ENCODE peak calls at places on chromosomes 1 and 21, in eight cellular contexts. U is tibial artery; S is uterus; A is HFF-Myc; Q is brain microvascular endothelial cell; N is A549; D is fibroblast of pulmonary artery; K is CD4-positive, alpha-beta T cell. O is an unnamed sample.

GRCh38 chr1:181175955-181176354 is 87.5 kb downstream of the IER5 start:
- DNase-seq in U (no peak), S (no peak), A (no peak), Q (no peak), N (no peak), D (no peak), K (no peak), O (no peak)

GRCh38 chr1:41868241-41868953 is 50.3 kb downstream of the HIVEP3 start:
- DNase-seq in U (no peak), S (no peak), A (no peak), Q (no peak), N (no peak), D (no peak), K (no peak), O (no peak)

GRCh38 chr1:1550591-1551432 is 10.4 kb upstream of the TMEM240 start:
- DNase-seq in U (no peak), S (no peak), A (no peak), Q (peak), N (peak), D (peak), K (no peak), O (peak)

GRCh38 chr1:243301059-243301458 is 45.2 kb downstream of the SDCCAG8 start:
- DNase-seq in U (no peak), S (no peak), A (no peak), Q (no peak), N (no peak), D (peak), K (no peak), O (peak)

GRCh38 chr1:147390185-147390542 is 147.7 kb downstream of the CHD1L start:
- DNase-seq in U (no peak), S (no peak), A (no peak), Q (no peak), N (no peak), D (no peak), K (no peak), O (no peak)

GRCh38 chr1:36733748-36734147 is 251.0 kb upstream of the CSF3R start:
- DNase-seq in U (no peak), S (no peak), A (no peak), Q (no peak), N (no peak), D (no peak), K (no peak), O (no peak)

GRCh38 chr1:9909222-9910046 is 635 bp downstream of the CTNNBIP1 start:
- DNase-seq in U (peak), S (peak), A (no peak), Q (no peak), N (no peak), D (peak), K (peak), O (peak)

GRCh38 chr1:118210051-118210722 is 25.2 kb upstream of the SPAG17 start:
- DNase-seq in U (no peak), S (no peak), A (no peak), Q (no peak), N (no peak), D (no peak), K (no peak), O (no peak)

GRCh38 chr1:38962560-38962959 is 20.9 kb upstream of the RHBDL2 start:
- DNase-seq in U (no peak), S (no peak), A (no peak), Q (no peak), N (no peak), D (peak), K (no peak), O (no peak)

GRCh38 chr1:92958203-92958970 is 2.9 kb downstream of the DIPK1A start:
- DNase-seq in U (no peak), S (no peak), A (no peak), Q (no peak), N (no peak), D (no peak), K (no peak), O (no peak)

GRCh38 chr1:2098839-2099785 is 48.9 kb downstream of the PRKCZ start:
- DNase-seq in U (no peak), S (no peak), A (no peak), Q (no peak), N (no peak), D (no peak), K (no peak), O (no peak)

GRCh38 chr1:5645929-5646328 is 346.3 kb downstream of the NPHP4 start:
- DNase-seq in U (no peak), S (no peak), A (no peak), Q (no peak), N (no peak), D (no peak), K (no peak), O (no peak)

GRCh38 chr1:205922806-205923205 is 20.4 kb downstream of the SLC26A9 start:
- DNase-seq in U (no peak), S (no peak), A (no peak), Q (no peak), N (no peak), D (no peak), K (no peak), O (no peak)

GRCh38 chr21:43880111-43880985 is 15.3 kb downstream of the AGPAT3 start:
- DNase-seq in U (no peak), S (no peak), A (no peak), Q (peak), N (no peak), D (no peak), K (no peak), O (peak)

GRCh38 chr1:151003175-151003574 is 3.5 kb downstream of the MINDY1 start:
- DNase-seq in U (no peak), S (no peak), A (no peak), Q (no peak), N (no peak), D (no peak), K (no peak), O (no peak)

GRCh38 chr1:15260418-15261154 is 13.6 kb downstream of the FHAD1 start:
- DNase-seq in U (no peak), S (no peak), A (no peak), Q (peak), N (no peak), D (peak), K (no peak), O (no peak)

GRCh38 chr1:230868736-230869385 is 540 bp upstream of the C1orf198 start:
- DNase-seq in U (peak), S (no peak), A (no peak), Q (no peak), N (no peak), D (peak), K (no peak), O (no peak)

GRCh38 chr1:59055908-59056719 is 240.8 kb upstream of the FGGY start:
- DNase-seq in U (peak), S (peak), A (no peak), Q (no peak), N (no peak), D (no peak), K (no peak), O (peak)

GRCh38 chr1:38929476-38929875 is 12.2 kb downstream of the RHBDL2 start:
- DNase-seq in U (no peak), S (no peak), A (peak), Q (no peak), N (no peak), D (no peak), K (no peak), O (peak)

GRCh38 chr1:39220900-39221870 is 16.7 kb downstream of the MACF1 start:
- DNase-seq in U (no peak), S (no peak), A (no peak), Q (no peak), N (no peak), D (no peak), K (no peak), O (no peak)

GRCh38 chr1:113871597-113872113 is at the start of gene PTPN22:
- DNase-seq in U (peak), S (no peak), A (peak), Q (peak), N (no peak), D (peak), K (peak), O (no peak)

GRCh38 chr1:188514917-188515316 is 1686.2 kb downstream of the PLA2G4A start:
- DNase-seq in U (no peak), S (no peak), A (no peak), Q (no peak), N (no peak), D (no peak), K (no peak), O (no peak)

GRCh38 chr1:174153085-174153824 is 6.1 kb upstream of the RABGAP1L start:
- DNase-seq in U (no peak), S (no peak), A (no peak), Q (peak), N (no peak), D (no peak), K (no peak), O (no peak)

GRCh38 chr1:221794925-221795324 is 53.0 kb upstream of the DUSP10 start:
- DNase-seq in U (no peak), S (no peak), A (no peak), Q (no peak), N (no peak), D (no peak), K (no peak), O (no peak)

GRCh38 chr1:206556047-206556747 is 48.9 kb downstream of the RASSF5 start:
- DNase-seq in U (no peak), S (no peak), A (no peak), Q (no peak), N (no peak), D (no peak), K (peak), O (no peak)

GRCh38 chr21:34983680-34984086 is 65.4 kb downstream of the RUNX1 start:
- DNase-seq in U (no peak), S (no peak), A (no peak), Q (peak), N (no peak), D (peak), K (peak), O (no peak)

GRCh38 chr1:181423301-181423918 is 59.9 kb upstream of the CACNA1E start:
- DNase-seq in U (no peak), S (no peak), A (no peak), Q (peak), N (peak), D (peak), K (peak), O (no peak)

GRCh38 chr1:158203693-158204457 is 23.2 kb downstream of the CD1D start:
- DNase-seq in U (no peak), S (no peak), A (peak), Q (peak), N (peak), D (peak), K (no peak), O (peak)

GRCh38 chr1:54421101-54421504 is 14.9 kb upstream of the SSBP3 start:
- DNase-seq in U (no peak), S (no peak), A (peak), Q (no peak), N (no peak), D (no peak), K (no peak), O (no peak)

GRCh38 chr21:32826317-32827167 is 55.0 kb upstream of the PAXBP1 start:
- DNase-seq in U (no peak), S (peak), A (peak), Q (peak), N (peak), D (peak), K (no peak), O (peak)

GRCh38 chr1:230105754-230106625 is 39.0 kb downstream of the GALNT2 start:
- DNase-seq in U (no peak), S (no peak), A (no peak), Q (peak), N (peak), D (peak), K (no peak), O (peak)

GRCh38 chr1:246274191-246274590 is 232.9 kb downstream of the SMYD3 start:
- DNase-seq in U (no peak), S (no peak), A (peak), Q (no peak), N (no peak), D (no peak), K (no peak), O (no peak)

GRCh38 chr1:89489037-89489729 is 35.4 kb upstream of the LRRC8B start:
- DNase-seq in U (no peak), S (no peak), A (no peak), Q (no peak), N (no peak), D (peak), K (no peak), O (peak)

GRCh38 chr1:26281091-26281958 is 1.4 kb downstream of the SH3BGRL3 start:
- DNase-seq in U (no peak), S (no peak), A (no peak), Q (no peak), N (no peak), D (peak), K (no peak), O (peak)

GRCh38 chr1:15742339-15742801 is at the start of gene TMEM82:
- DNase-seq in U (no peak), S (no peak), A (no peak), Q (no peak), N (no peak), D (no peak), K (no peak), O (no peak)

GRCh38 chr21:33029512-33029921 is 3.8 kb downstream of the OLIG2 start:
- DNase-seq in U (no peak), S (no peak), A (no peak), Q (no peak), N (no peak), D (no peak), K (no peak), O (no peak)

GRCh38 chr1:34970220-34970735 is 14.9 kb downstream of the TMEM35B start:
- DNase-seq in U (no peak), S (no peak), A (no peak), Q (no peak), N (no peak), D (no peak), K (no peak), O (no peak)

GRCh38 chr1:119603695-119604094 is 44.4 kb downstream of the ZNF697 start:
- DNase-seq in U (no peak), S (no peak), A (no peak), Q (no peak), N (no peak), D (peak), K (no peak), O (no peak)

GRCh38 chr21:36260030-36260787 is 59.8 kb upstream of the MORC3 start:
- DNase-seq in U (peak), S (peak), A (peak), Q (peak), N (peak), D (peak), K (no peak), O (peak)

DNA sequence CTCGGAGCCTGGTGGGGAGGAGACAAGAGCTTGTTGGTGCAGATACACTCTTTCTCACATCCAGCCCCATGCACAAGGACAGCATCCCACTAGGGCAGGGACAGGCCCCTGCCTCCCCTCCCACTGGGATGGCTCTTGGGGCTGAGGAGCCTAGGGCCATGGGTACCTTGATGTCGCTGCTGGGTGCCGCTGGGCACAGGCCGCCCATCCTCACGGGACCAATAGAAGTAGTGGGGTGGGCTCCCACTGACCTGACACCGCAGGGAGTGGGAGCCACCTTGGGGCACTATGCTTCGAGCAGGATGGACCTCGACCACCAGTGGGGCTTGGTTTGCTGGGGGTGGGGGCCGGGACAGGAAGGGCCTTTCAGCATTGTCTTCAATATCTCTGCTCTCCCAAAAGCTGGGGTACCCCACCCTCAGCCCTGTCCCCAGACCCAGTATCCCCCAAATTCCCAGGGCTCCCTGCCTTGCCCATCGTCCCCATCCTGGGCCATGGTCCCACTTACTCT is 47.7 kb downstream of the LDLRAD2 start:
- DNase-seq in U (no peak), S (no peak), A (no peak), Q (no peak), N (no peak), D (no peak), K (no peak), O (no peak)
- TF ChIP-seq CTCF in U (no peak), S (no peak), A (no peak), Q (no peak), N (no peak), D (no peak), K (no peak), O (no peak)

GRCh38 chr21:38352536-38353219 is 95.9 kb downstream of the KCNJ15 start:
- DNase-seq in U (peak), S (peak), A (peak), Q (peak), N (peak), D (peak), K (peak), O (peak)
- TF ChIP-seq CTCF in U (peak), S (peak), A (peak), Q (peak), N (peak), D (peak), K (peak), O (peak)

GRCh38 chr1:202957733-202958543 is at the start of gene ADIPOR1:
- DNase-seq in U (peak), S (peak), A (no peak), Q (peak), N (peak), D (peak), K (peak), O (peak)
- TF ChIP-seq CTCF in U (no peak), S (no peak), A (no peak), Q (no peak), N (no peak), D (no peak), K (peak), O (no peak)

GRCh38 chr1:217718873-217719272 is 87.7 kb downstream of the SPATA17 start:
- DNase-seq in U (no peak), S (no peak), A (no peak), Q (peak), N (no peak), D (peak), K (no peak), O (peak)
- TF ChIP-seq CTCF in U (no peak), S (no peak), A (no peak), Q (peak), N (no peak), D (no peak), K (no peak), O (no peak)

DNA sequence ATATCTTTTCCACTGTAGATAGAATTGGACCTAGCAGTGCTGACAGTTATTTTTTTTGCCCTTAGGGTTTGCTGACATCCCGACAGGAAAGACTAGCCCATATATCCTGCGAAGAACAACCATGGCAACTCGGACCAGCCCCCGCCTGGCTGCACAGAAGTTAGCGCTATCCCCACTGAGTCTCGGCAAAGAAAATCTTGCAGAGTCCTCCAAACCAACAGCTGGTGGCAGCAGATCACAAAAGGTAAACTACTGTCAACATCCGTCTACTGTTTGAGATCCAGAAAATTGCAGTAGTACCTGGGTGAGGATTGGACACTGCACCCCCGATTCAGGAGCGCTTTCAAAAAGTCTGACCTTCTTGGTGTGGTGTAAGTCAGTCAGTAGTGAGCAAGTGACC is 55.8 kb downstream of the CENPF start:
- DNase-seq in U (no peak), S (no peak), A (no peak), Q (peak), N (no peak), D (peak), K (no peak), O (no peak)
- TF ChIP-seq CTCF in U (no peak), S (no peak), A (peak), Q (peak), N (peak), D (peak), K (no peak), O (peak)

DNA sequence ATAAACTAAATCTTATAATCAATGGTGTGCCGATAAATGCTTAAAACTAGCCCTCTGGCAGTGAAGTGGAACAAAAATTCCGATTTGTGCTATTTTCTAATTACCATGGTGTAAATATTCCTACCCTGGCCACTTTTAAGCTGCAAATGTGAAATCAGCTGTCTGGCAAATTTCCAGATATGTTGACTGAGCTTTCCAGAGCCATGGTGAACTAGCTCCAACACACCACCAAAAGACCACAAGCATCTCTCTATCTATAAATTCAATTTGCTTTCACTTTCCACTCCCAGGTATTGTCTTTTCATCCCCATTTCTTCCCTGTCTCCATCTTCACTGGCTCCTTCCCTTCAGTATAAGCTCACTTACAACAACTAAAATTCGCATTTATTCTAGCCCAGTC is 152.3 kb upstream of the RGS18 start:
- DNase-seq in U (no peak), S (no peak), A (no peak), Q (no peak), N (no peak), D (peak), K (no peak), O (no peak)
- TF ChIP-seq CTCF in U (no peak), S (no peak), A (no peak), Q (no peak), N (no peak), D (no peak), K (no peak), O (no peak)

DNA sequence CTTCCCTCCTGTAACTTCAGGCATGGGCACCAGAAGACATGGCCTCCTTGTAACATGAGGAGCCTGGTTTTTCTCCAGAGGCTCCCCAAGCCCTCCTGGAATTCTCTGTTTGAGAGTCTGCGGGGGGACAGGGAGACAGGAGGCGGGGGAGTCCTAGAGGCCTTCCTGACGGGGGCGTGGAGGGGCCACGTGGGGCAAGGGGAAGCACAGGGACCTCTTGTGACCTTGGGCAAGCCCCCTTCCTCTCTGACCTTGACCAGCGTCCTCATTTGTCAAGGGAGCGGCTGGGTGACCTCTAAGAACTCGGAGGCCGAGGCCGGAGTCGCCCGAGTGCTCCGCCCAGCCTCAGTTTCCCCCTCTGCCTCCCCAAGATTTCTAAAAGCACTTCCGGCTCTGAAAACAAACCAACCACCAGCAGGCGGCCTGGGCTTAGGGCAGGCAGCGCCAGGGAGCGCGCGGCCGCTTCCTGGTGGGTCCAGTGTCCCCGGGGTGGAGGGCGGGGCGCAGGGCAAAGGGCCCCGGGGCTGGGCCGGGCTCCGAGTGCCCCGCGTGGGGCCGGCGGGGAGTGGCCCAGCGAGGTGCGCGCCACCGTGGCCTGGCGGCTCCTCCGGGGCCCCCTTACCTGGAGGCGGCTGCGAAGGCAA is 361 bp downstream of the TMCO4 start:
- DNase-seq in U (peak), S (peak), A (no peak), Q (no peak), N (peak), D (peak), K (peak), O (peak)
- TF ChIP-seq CTCF in U (peak), S (peak), A (peak), Q (peak), N (no peak), D (peak), K (peak), O (peak)

DNA sequence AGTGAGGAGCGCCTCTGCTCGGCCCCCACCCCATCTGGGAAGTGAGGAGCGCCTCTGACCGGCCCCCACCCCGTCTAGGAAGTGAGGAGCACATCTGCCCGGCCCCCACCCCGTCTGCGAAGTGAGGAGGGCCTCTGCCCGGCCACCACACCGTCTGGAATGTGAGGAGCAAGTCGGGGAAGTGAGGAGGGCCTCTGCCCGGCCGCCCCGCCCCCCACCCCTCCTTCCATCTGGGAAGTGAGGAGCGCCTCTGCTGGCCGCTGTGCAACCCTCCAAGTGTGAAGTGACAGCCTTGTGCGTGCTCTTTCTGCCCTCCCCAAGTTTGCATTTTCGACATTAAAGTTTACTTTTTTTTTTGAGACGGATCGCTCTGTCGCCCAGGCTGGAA is 5.1 kb upstream of the ZZZ3 start:
- DNase-seq in U (no peak), S (peak), A (no peak), Q (peak), N (no peak), D (peak), K (no peak), O (no peak)
- TF ChIP-seq CTCF in U (no peak), S (peak), A (peak), Q (peak), N (peak), D (peak), K (no peak), O (peak)

GRCh38 chr1:228004887-228005462 is 1.8 kb upstream of the WNT3A start:
- DNase-seq in U (no peak), S (peak), A (no peak), Q (no peak), N (no peak), D (no peak), K (no peak), O (peak)
- TF ChIP-seq CTCF in U (no peak), S (no peak), A (no peak), Q (no peak), N (no peak), D (no peak), K (no peak), O (no peak)

O was measured in osteoblast.